ENCODE peak calls at places on chromosomes 5 and 9, in nine cellular contexts. C is AML-193, Q is COR-L47, O is NCI-H82, U is NCI-H1436, G is B cell, Y is brain microvascular endothelial cell, V is mesothelial cell of epicardium, K is iPS-NIHi11. T is an unnamed sample.
A peak's percentile ranks its signal among the peaks of the same experiment; 100 is the strongest.

GRCh38 chr9:38110476-38110875 is 41.4 kb upstream of the SHB start:
- DNase-seq in O (no peak), Y (no peak), C (no peak), U (no peak), V (no peak), G (no peak), Q (no peak), K (no peak), T (no peak)

GRCh38 chr9:130042406-130042930 is 521 bp downstream of the FNBP1 start:
- DNase-seq in O (peak; percentile 52), U (no peak), Y (no peak), G (peak; percentile 74), C (no peak), K (peak; percentile 64), V (peak; percentile 28), Q (no peak), T (no peak)

GRCh38 chr9:123691904-123692303 is 238.0 kb downstream of the DENND1A start:
- DNase-seq in U (no peak), O (no peak), Y (no peak), C (no peak), Q (no peak), K (no peak), V (no peak), G (no peak), T (no peak)

GRCh38 chr5:20619606-20620005 is 631.6 kb upstream of the CDH18 start:
- DNase-seq in G (no peak), V (no peak), O (no peak), Q (no peak), K (no peak), Y (no peak), C (no peak), U (no peak), T (no peak)

GRCh38 chr5:120923026-120923425 is 458.9 kb downstream of the PRR16 start:
- DNase-seq in G (no peak), Y (no peak), K (no peak), O (no peak), Q (no peak), U (no peak), C (no peak), V (no peak), T (no peak)

GRCh38 chr5:157283434-157283833 is 17.5 kb downstream of the CYFIP2 start:
- DNase-seq in Q (no peak), Y (no peak), V (no peak), C (no peak), O (no peak), K (no peak), U (no peak), G (peak; percentile 70), T (no peak)

GRCh38 chr5:9559965-9560364 is 14.1 kb upstream of the SEMA5A start:
- DNase-seq in C (no peak), Y (no peak), K (no peak), Q (no peak), V (no peak), O (peak; percentile 6), G (no peak), U (no peak), T (no peak)

GRCh38 chr9:86585422-86586143 is 231.4 kb upstream of the TUT7 start:
- DNase-seq in G (no peak), O (no peak), U (no peak), K (no peak), C (no peak), Q (no peak), Y (no peak), V (no peak), T (no peak)

GRCh38 chr5:114447084-114447773 is 85.4 kb downstream of the KCNN2 start:
- DNase-seq in Y (no peak), G (no peak), C (peak; percentile 26), K (peak; percentile 35), U (no peak), O (peak; percentile 8), Q (peak; percentile 16), V (no peak), T (no peak)

GRCh38 chr9:33029106-33029788 is 4.2 kb downstream of the DNAJA1 start:
- DNase-seq in Q (no peak), O (no peak), V (no peak), G (no peak), K (no peak), U (no peak), C (peak; percentile 80), Y (no peak), T (no peak)

GRCh38 chr5:63401434-63402046 is 560.7 kb downstream of the HTR1A start:
- DNase-seq in C (peak; percentile 17), Y (peak; percentile 46), O (peak; percentile 75), Q (peak; percentile 49), V (peak; percentile 36), U (peak; percentile 15), G (no peak), K (peak; percentile 65), T (no peak)

GRCh38 chr9:77876091-77876490 is 155.5 kb downstream of the GNAQ start:
- DNase-seq in K (peak; percentile 34), C (no peak), O (peak; percentile 81), V (peak; percentile 22), G (no peak), Y (no peak), Q (no peak), U (no peak), T (no peak)

GRCh38 chr5:83551826-83552225 is 80.3 kb downstream of the VCAN start:
- DNase-seq in C (no peak), U (no peak), K (no peak), V (no peak), G (no peak), Y (no peak), O (no peak), Q (no peak), T (no peak)

GRCh38 chr9:99023831-99024230 is 80.1 kb downstream of the COL15A1 start:
- DNase-seq in G (no peak), U (peak; percentile 95), K (peak; percentile 46), V (no peak), O (peak; percentile 69), Q (peak; percentile 91), C (no peak), Y (peak; percentile 55), T (no peak)

GRCh38 chr5:1437452-1437851 is 7.8 kb downstream of the SLC6A3 start:
- DNase-seq in V (no peak), U (peak; percentile 14), O (peak; percentile 21), C (no peak), G (no peak), Q (peak; percentile 49), K (peak; percentile 82), Y (no peak), T (no peak)

GRCh38 chr5:150614651-150615040 is 25.8 kb upstream of the SYNPO start:
- DNase-seq in K (no peak), Q (no peak), V (no peak), U (no peak), G (no peak), C (no peak), Y (no peak), O (no peak), T (no peak)

T was measured in activated gamma-delta T cell.